ENCODE peak calls at places on chromosomes 7 and 10, in seven cellular contexts. J, A, R, D, I, O and Y are unnamed samples.

GRCh38 chr7:1512781-1513656 is 8.8 kb upstream of the INTS1 start:
- DNase-seq in O (no peak), J (no peak), D (peak), R (no peak), I (peak), A (no peak), Y (no peak)

GRCh38 chr7:38548605-38549004 is 82.6 kb downstream of the AMPH start:
- DNase-seq in I (no peak), A (no peak), O (no peak), J (no peak), R (no peak), D (no peak), Y (no peak)

GRCh38 chr10:92753865-92754264 is 64.1 kb downstream of the HHEX start:
- DNase-seq in R (no peak), A (no peak), I (no peak), O (no peak), D (no peak), J (no peak), Y (no peak)

GRCh38 chr10:109866168-109866994 is 56.9 kb downstream of the XPNPEP1 start:
- DNase-seq in A (no peak), D (no peak), R (peak), J (no peak), O (no peak), I (no peak), Y (no peak)

GRCh38 chr7:98203261-98203963 is 7.8 kb upstream of the BHLHA15 start:
- DNase-seq in A (no peak), D (no peak), O (no peak), I (no peak), R (no peak), J (no peak), Y (no peak)

GRCh38 chr7:156943091-156944041 is 6.1 kb upstream of the NOM1 start:
- DNase-seq in A (no peak), D (no peak), R (no peak), I (no peak), O (no peak), J (no peak), Y (no peak)

GRCh38 chr7:11252705-11253272 is 279.1 kb downstream of the PHF14 start:
- DNase-seq in O (no peak), A (no peak), D (no peak), R (no peak), J (peak), I (no peak), Y (no peak)

GRCh38 chr10:89665302-89665701 is 20.3 kb upstream of the PANK1 start:
- DNase-seq in J (no peak), R (no peak), I (no peak), D (no peak), A (no peak), O (no peak), Y (no peak)

GRCh38 chr7:149845257-149845980 is 7.2 kb downstream of the ZNF862 start:
- DNase-seq in I (no peak), R (no peak), O (no peak), D (no peak), A (no peak), J (no peak), Y (no peak)

GRCh38 chr10:93458821-93459257 is 23.3 kb downstream of the MYOF start:
- DNase-seq in R (no peak), D (no peak), J (no peak), A (peak), I (peak), O (no peak), Y (no peak)

GRCh38 chr10:72254891-72255568 is 18.7 kb upstream of the DDIT4 start:
- DNase-seq in D (peak), R (no peak), I (peak), A (no peak), J (peak), O (no peak), Y (peak)

GRCh38 chr7:17939670-17940301 is 508 bp downstream of the SNX13 start:
- DNase-seq in R (peak), D (peak), A (no peak), J (no peak), O (peak), I (peak), Y (peak)

GRCh38 chr7:45031829-45032228 is 31.8 kb downstream of the CCM2 start:
- DNase-seq in I (no peak), J (peak), A (no peak), D (no peak), O (no peak), R (no peak), Y (no peak)

GRCh38 chr10:50595785-50596184 is 28.0 kb downstream of the SGMS1 start:
- DNase-seq in O (no peak), J (no peak), D (no peak), I (no peak), R (no peak), A (no peak), Y (no peak)

GRCh38 chr10:60388709-60389241 is 900 bp downstream of the ANK3 start:
- DNase-seq in O (no peak), D (no peak), A (no peak), R (no peak), J (no peak), I (no peak), Y (peak)